ENCODE peak calls at places on chromosomes 6 and 20, in seven cellular contexts. J is activated naive CD4-positive, alpha-beta T cell; D is skeletal muscle cell; Q is memory B cell; P is uterus; K is nucleus accumbens; N is naive B cell. B is an unnamed sample.

GRCh38 chr6:55827818-55828522 is 47.4 kb downstream of the BMP5 start:
- DNase-seq in P (no peak), J (no peak), D (no peak), N (no peak), K (no peak), Q (no peak), B (no peak)

GRCh38 chr20:32603046-32603726 is 18.1 kb upstream of the NOL4L start:
- DNase-seq in K (no peak), D (no peak), N (peak), J (no peak), Q (no peak), P (no peak), B (no peak)

GRCh38 chr6:22598386-22598785 is 29.0 kb downstream of the HDGFL1 start:
- DNase-seq in P (no peak), Q (no peak), D (peak), K (no peak), J (no peak), N (no peak), B (no peak)

GRCh38 chr20:53875452-53875851 is 194.9 kb downstream of the BCAS1 start:
- DNase-seq in Q (no peak), D (no peak), N (no peak), K (no peak), P (no peak), J (no peak), B (no peak)

GRCh38 chr6:105882833-105883232 is 203.3 kb upstream of the PRDM1 start:
- DNase-seq in Q (no peak), P (no peak), K (no peak), J (no peak), N (no peak), D (no peak), B (peak)

GRCh38 chr6:7758456-7758855 is 32.6 kb downstream of the BMP6 start:
- DNase-seq in P (no peak), N (no peak), Q (no peak), J (no peak), D (peak), K (no peak), B (peak)

GRCh38 chr6:164086326-164086887 is 671.9 kb downstream of the QKI start:
- DNase-seq in P (no peak), K (no peak), N (no peak), D (no peak), J (no peak), Q (no peak), B (no peak)

GRCh38 chr6:3390698-3391097 is 66.2 kb downstream of the SLC22A23 start:
- DNase-seq in J (no peak), Q (no peak), D (peak), N (no peak), K (peak), P (peak), B (no peak)

GRCh38 chr20:35005463-35005961 is 49.8 kb downstream of the MYH7B start:
- DNase-seq in K (no peak), D (no peak), J (no peak), P (peak), Q (no peak), N (no peak), B (no peak)

GRCh38 chr6:79431469-79431868 is 105.8 kb downstream of the LCA5 start:
- DNase-seq in J (no peak), N (no peak), D (no peak), Q (no peak), K (no peak), P (no peak), B (no peak)

GRCh38 chr6:80608881-80609280 is 502.4 kb downstream of the BCKDHB start:
- DNase-seq in D (peak), K (no peak), Q (no peak), J (no peak), P (no peak), N (no peak), B (peak)

GRCh38 chr20:21607971-21608735 is 94.3 kb upstream of the NKX2-2 start:
- DNase-seq in P (peak), D (no peak), K (peak), J (no peak), Q (no peak), N (no peak), B (no peak)

GRCh38 chr6:70312165-70312564 is 9.3 kb upstream of the COL9A1 start:
- DNase-seq in J (no peak), P (no peak), D (peak), Q (no peak), N (no peak), K (no peak), B (peak)

GRCh38 chr6:18053555-18054445 is 66.4 kb upstream of the KIF13A start:
- DNase-seq in N (no peak), D (no peak), P (no peak), J (no peak), K (no peak), Q (no peak), B (peak)

GRCh38 chr6:101146389-101146788 is 247.1 kb upstream of the GRIK2 start:
- DNase-seq in D (no peak), J (no peak), P (no peak), N (no peak), Q (no peak), K (no peak), B (no peak)

GRCh38 chr6:9295641-9296040 is 860.3 kb upstream of the SLC35B3 start:
- DNase-seq in D (no peak), N (no peak), J (no peak), P (no peak), Q (no peak), K (no peak), B (no peak)

GRCh38 chr20:23231561-23232218 is 118.9 kb upstream of the NXT1 start:
- DNase-seq in J (no peak), K (no peak), Q (no peak), D (no peak), N (no peak), P (no peak), B (no peak)

GRCh38 chr6:118630067-118630466 is 21.3 kb downstream of the CEP85L start:
- DNase-seq in N (no peak), J (no peak), K (no peak), D (no peak), P (no peak), Q (no peak), B (no peak)

GRCh38 chr6:132733288-132733687 is 19.4 kb upstream of the VNN1 start:
- DNase-seq in P (no peak), J (no peak), Q (no peak), K (no peak), N (no peak), D (no peak), B (no peak)

GRCh38 chr6:132919476-132919875 is 105.1 kb downstream of the RPS12 start:
- DNase-seq in Q (no peak), K (no peak), J (no peak), N (no peak), P (peak), D (peak), B (peak)

GRCh38 chr6:48765352-48765961 is 654.5 kb upstream of the PTCHD4 start:
- DNase-seq in D (no peak), J (no peak), Q (no peak), K (no peak), N (no peak), P (no peak), B (peak)

GRCh38 chr6:152984387-152984872 is 1.6 kb upstream of the FBXO5 start:
- DNase-seq in P (no peak), N (no peak), K (no peak), D (no peak), J (no peak), Q (no peak), B (no peak)

GRCh38 chr20:50911030-50911429 is 20.2 kb downstream of the ADNP start:
- DNase-seq in D (no peak), Q (no peak), K (no peak), N (no peak), J (no peak), P (no peak), B (no peak)

GRCh38 chr6:140311146-140311545 is 936.7 kb upstream of the CITED2 start:
- DNase-seq in K (no peak), P (no peak), D (peak), Q (no peak), J (no peak), N (no peak), B (no peak)

GRCh38 chr6:1689141-1689540 is 79.4 kb downstream of the FOXC1 start:
- DNase-seq in N (no peak), Q (no peak), D (no peak), J (no peak), P (no peak), K (no peak), B (peak)

GRCh38 chr20:42567409-42567808 is 622.3 kb downstream of the PTPRT start:
- DNase-seq in P (no peak), J (no peak), N (no peak), K (no peak), Q (no peak), D (no peak), B (peak)

GRCh38 chr20:16846011-16846410 is 97.9 kb downstream of the OTOR start:
- DNase-seq in J (no peak), Q (no peak), P (no peak), D (no peak), N (no peak), K (no peak), B (peak)

GRCh38 chr6:81561731-81562130 is 190.8 kb downstream of the TENT5A start:
- DNase-seq in K (no peak), Q (no peak), N (no peak), P (no peak), D (no peak), J (no peak), B (no peak)

GRCh38 chr20:35626386-35627001 is 10.9 kb downstream of the SPAG4 start:
- DNase-seq in D (no peak), K (no peak), N (no peak), Q (no peak), J (no peak), P (no peak), B (no peak)

GRCh38 chr6:10210052-10210451 is 204.8 kb downstream of the TFAP2A start:
- DNase-seq in K (no peak), Q (no peak), D (no peak), N (no peak), J (no peak), P (no peak), B (peak)

GRCh38 chr6:101650402-101651100 is 257.0 kb downstream of the GRIK2 start:
- DNase-seq in D (no peak), P (no peak), J (no peak), N (no peak), K (no peak), Q (no peak), B (no peak)

B was measured in renal cortical epithelial cell.